ENCODE peak calls at places on chromosomes 12 and 14, in six cellular contexts. G is fibroblast of the aortic adventitia; W is T follicular helper cell; O is GM10248; P is midbrain; B is CD4-positive, CD25-positive, alpha-beta regulatory T cell. K is an unnamed sample.

GRCh38 chr14:67942311-67942710 is 122.7 kb downstream of the RAD51B start:
- DNase-seq in G (peak), W (no peak), O (no peak), P (no peak), B (no peak), K (no peak)

GRCh38 chr12:57037264-57037663 is 12.7 kb downstream of the MYO1A start:
- DNase-seq in G (no peak), W (no peak), O (no peak), P (no peak), B (no peak), K (no peak)

GRCh38 chr14:86129426-86129825 is 599.5 kb downstream of the FLRT2 start:
- DNase-seq in G (no peak), W (no peak), O (no peak), P (no peak), B (no peak), K (no peak)

GRCh38 chr12:82326905-82327503 is 31.2 kb downstream of the CCDC59 start:
- DNase-seq in G (peak), W (no peak), O (peak), P (peak), B (peak), K (no peak)

GRCh38 chr12:110582286-110583136 is 607 bp downstream of the PPTC7 start:
- DNase-seq in G (no peak), W (peak), O (peak), P (peak), B (peak), K (peak)

GRCh38 chr14:51855234-51855633 is 5.2 kb upstream of the GNG2 start:
- DNase-seq in G (no peak), W (no peak), O (no peak), P (no peak), B (no peak), K (no peak)

GRCh38 chr14:50658203-50658602 is 9.9 kb downstream of the SAV1 start:
- DNase-seq in G (peak), W (no peak), O (no peak), P (no peak), B (no peak), K (no peak)

GRCh38 chr14:88895116-88895515 is 70.7 kb downstream of the TTC8 start:
- DNase-seq in G (peak), W (no peak), O (no peak), P (no peak), B (no peak), K (no peak)

GRCh38 chr12:1357171-1357570 is 237.2 kb downstream of the FBXL14 start:
- DNase-seq in G (peak), W (no peak), O (no peak), P (no peak), B (no peak), K (no peak)

GRCh38 chr12:112327209-112327930 is 54.9 kb downstream of the HECTD4 start:
- DNase-seq in G (no peak), W (no peak), O (no peak), P (no peak), B (no peak), K (no peak)

GRCh38 chr12:53044896-53045571 is 4.8 kb upstream of the TNS2 start:
- DNase-seq in G (no peak), W (no peak), O (no peak), P (no peak), B (no peak), K (no peak)

GRCh38 chr12:130987151-130987931 is 33.6 kb downstream of the ADGRD1 start:
- DNase-seq in G (no peak), W (no peak), O (no peak), P (no peak), B (no peak), K (no peak)

GRCh38 chr12:2360630-2361170 is 307.9 kb downstream of the CACNA1C start:
- DNase-seq in G (no peak), W (no peak), O (no peak), P (no peak), B (no peak), K (no peak)

GRCh38 chr12:58741226-58741625 is 179.1 kb downstream of the LRIG3 start:
- DNase-seq in G (no peak), W (no peak), O (no peak), P (no peak), B (no peak), K (no peak)

GRCh38 chr12:131786331-131786730 is 41.9 kb upstream of the MMP17 start:
- DNase-seq in G (no peak), W (no peak), O (no peak), P (no peak), B (no peak), K (no peak)

GRCh38 chr12:115341442-115341841 is 657.5 kb upstream of the TBX3 start:
- DNase-seq in G (peak), W (no peak), O (peak), P (no peak), B (no peak), K (no peak)

GRCh38 chr12:114408415-114408814 is 2.5 kb upstream of the TBX5 start:
- DNase-seq in G (no peak), W (no peak), O (no peak), P (no peak), B (no peak), K (no peak)

K was measured in CD4-positive, alpha-beta T cell.